ENCODE peak calls at places on chromosome 1, in four cellular contexts. B is cardiac fibroblast, I is NCI-H460, D is fibroblast of lung. J is an unnamed sample.

GRCh38 chr1:27430903-27431653 is 38.7 kb downstream of the GPR3 start:
- DNase-seq in B (peak), I (no peak), D (peak), J (peak)

GRCh38 chr1:196598902-196599301 is 9.3 kb downstream of the KCNT2 start:
- DNase-seq in B (no peak), I (no peak), D (no peak), J (no peak)

GRCh38 chr1:160724445-160725242 is 13.0 kb upstream of the CD48 start:
- DNase-seq in B (no peak), I (no peak), D (no peak), J (no peak)

GRCh38 chr1:220775238-220775853 is 11.4 kb upstream of the MTARC1 start:
- DNase-seq in B (peak), I (peak), D (peak), J (peak)

GRCh38 chr1:55378582-55378981 is 163.4 kb upstream of the USP24 start:
- DNase-seq in B (peak), I (no peak), D (peak), J (peak)

GRCh38 chr1:71210746-71211145 is 129.9 kb upstream of the ZRANB2 start:
- DNase-seq in B (no peak), I (no peak), D (no peak), J (no peak)

GRCh38 chr1:182389619-182390047 is 2.0 kb downstream of the GLUL start:
- DNase-seq in B (peak), I (no peak), D (no peak), J (no peak)

GRCh38 chr1:64060611-64061302 is 142.7 kb upstream of the UBE2U start:
- DNase-seq in B (peak), I (no peak), D (peak), J (peak)

GRCh38 chr1:54172614-54173312 is 20.0 kb upstream of the CDCP2 start:
- DNase-seq in B (peak), I (no peak), D (peak), J (peak)

GRCh38 chr1:26582836-26583460 is 53.4 kb downstream of the RPS6KA1 start:
- DNase-seq in B (peak), I (no peak), D (peak), J (peak)

GRCh38 chr1:93669369-93669768 is 12.3 kb downstream of the BCAR3 start:
- DNase-seq in B (peak), I (no peak), D (no peak), J (no peak)

GRCh38 chr1:5742801-5743200 is 249.4 kb downstream of the NPHP4 start:
- DNase-seq in B (no peak), I (no peak), D (no peak), J (no peak)

GRCh38 chr1:185215911-185216310 is 58.9 kb downstream of the SWT1 start:
- DNase-seq in B (peak), I (no peak), D (no peak), J (peak)